ENCODE peak calls at places on chromosomes 13 and 19, in five cellular contexts. One of them, this sample, is unnamed.

GRCh38 chr19:18901503-18901890 is 5.5 kb upstream of the CERS1 start:
- DNase-seq in AG09309: no peak
- DNase-seq in COLO829: no peak
- DNase-seq in NCI-H2107: no peak
- DNase-seq in naive thymus-derived CD8-positive, alpha-beta T cell: no peak
- DNase-seq in this sample: no peak

GRCh38 chr19:55091126-55091910 is 15.6 kb downstream of the EPS8L1 start:
- DNase-seq in naive thymus-derived CD8-positive, alpha-beta T cell: peak
- DNase-seq in AG09309: no peak
- DNase-seq in NCI-H2107: no peak
- DNase-seq in COLO829: no peak
- DNase-seq in this sample: no peak

GRCh38 chr19:48342414-48342738 is 17.0 kb downstream of the EMP3 start:
- DNase-seq in COLO829: no peak
- DNase-seq in AG09309: no peak
- DNase-seq in NCI-H2107: no peak
- DNase-seq in naive thymus-derived CD8-positive, alpha-beta T cell: no peak
- DNase-seq in this sample: no peak

GRCh38 chr19:7981199-7981598 is 24.2 kb downstream of the ELAVL1 start:
- DNase-seq in COLO829: no peak
- DNase-seq in naive thymus-derived CD8-positive, alpha-beta T cell: peak
- DNase-seq in AG09309: no peak
- DNase-seq in NCI-H2107: no peak
- DNase-seq in this sample: no peak

GRCh38 chr19:30691767-30692516 is 319.8 kb downstream of the ZNF536 start:
- DNase-seq in naive thymus-derived CD8-positive, alpha-beta T cell: no peak
- DNase-seq in COLO829: no peak
- DNase-seq in AG09309: no peak
- DNase-seq in NCI-H2107: no peak
- DNase-seq in this sample: no peak

GRCh38 chr13:25963681-25964080 is 88.1 kb downstream of the SHISA2 start:
- DNase-seq in AG09309: no peak
- DNase-seq in COLO829: peak
- DNase-seq in NCI-H2107: no peak
- DNase-seq in naive thymus-derived CD8-positive, alpha-beta T cell: no peak
- DNase-seq in this sample: no peak

GRCh38 chr13:110716235-110716505 is 2.7 kb downstream of the ING1 start:
- DNase-seq in naive thymus-derived CD8-positive, alpha-beta T cell: no peak
- DNase-seq in NCI-H2107: no peak
- DNase-seq in AG09309: no peak
- DNase-seq in COLO829: no peak
- DNase-seq in this sample: no peak

GRCh38 chr19:35559281-35559659 is 4.2 kb downstream of the ATP4A start:
- DNase-seq in COLO829: no peak
- DNase-seq in naive thymus-derived CD8-positive, alpha-beta T cell: no peak
- DNase-seq in AG09309: no peak
- DNase-seq in NCI-H2107: no peak
- DNase-seq in this sample: no peak

GRCh38 chr19:38728752-38729541 is 15.3 kb downstream of the CAPN12 start:
- DNase-seq in COLO829: no peak
- DNase-seq in AG09309: no peak
- DNase-seq in NCI-H2107: no peak
- DNase-seq in naive thymus-derived CD8-positive, alpha-beta T cell: peak
- DNase-seq in this sample: no peak